ENCODE peak calls at places on chromosome 6, in four cellular contexts. C, F, D and W are unnamed samples.

GRCh38 chr6:136952714-136953260 is 30.7 kb downstream of the SLC35D3 start:
- DNase-seq in C (no peak), F (peak; percentile 48), D (no peak), W (no peak)

GRCh38 chr6:84551797-84552196 is 212.6 kb downstream of the TBX18 start:
- DNase-seq in C (no peak), F (no peak), D (no peak), W (no peak)

GRCh38 chr6:87791029-87791428 is 89.0 kb upstream of the AKIRIN2 start:
- DNase-seq in C (no peak), F (no peak), D (no peak), W (no peak)

GRCh38 chr6:15393605-15394004 is 147.7 kb downstream of the JARID2 start:
- DNase-seq in C (no peak), F (no peak), D (no peak), W (no peak)

GRCh38 chr6:22030730-22031619 is 265.9 kb downstream of the PRL start:
- DNase-seq in C (no peak), F (no peak), D (no peak), W (no peak)

GRCh38 chr6:163897669-163898068 is 483.2 kb downstream of the QKI start:
- DNase-seq in C (no peak), F (no peak), D (no peak), W (no peak)

GRCh38 chr6:110178626-110179405 is 654 bp downstream of the WASF1 start:
- DNase-seq in C (peak; percentile 42), F (peak; percentile 72), D (peak; percentile 59), W (peak; percentile 34)

GRCh38 chr6:139124887-139125672 is 9.8 kb upstream of the HECA start:
- DNase-seq in C (peak; percentile 70), F (peak; percentile 39), D (no peak), W (peak; percentile 59)

GRCh38 chr6:119720160-119720559 is 370.6 kb upstream of the MAN1A1 start:
- DNase-seq in C (peak; percentile 32), F (no peak), D (no peak), W (peak; percentile 13)

GRCh38 chr6:114764866-114765265 is 422.0 kb upstream of the HS3ST5 start:
- DNase-seq in C (no peak), F (no peak), D (no peak), W (no peak)

GRCh38 chr6:24043848-24044247 is 82.2 kb upstream of the NRSN1 start:
- DNase-seq in C (no peak), F (no peak), D (no peak), W (no peak)
- TF ChIP-seq JUND in C (no peak), F (no peak), D (no peak), W (no peak)

DNA sequence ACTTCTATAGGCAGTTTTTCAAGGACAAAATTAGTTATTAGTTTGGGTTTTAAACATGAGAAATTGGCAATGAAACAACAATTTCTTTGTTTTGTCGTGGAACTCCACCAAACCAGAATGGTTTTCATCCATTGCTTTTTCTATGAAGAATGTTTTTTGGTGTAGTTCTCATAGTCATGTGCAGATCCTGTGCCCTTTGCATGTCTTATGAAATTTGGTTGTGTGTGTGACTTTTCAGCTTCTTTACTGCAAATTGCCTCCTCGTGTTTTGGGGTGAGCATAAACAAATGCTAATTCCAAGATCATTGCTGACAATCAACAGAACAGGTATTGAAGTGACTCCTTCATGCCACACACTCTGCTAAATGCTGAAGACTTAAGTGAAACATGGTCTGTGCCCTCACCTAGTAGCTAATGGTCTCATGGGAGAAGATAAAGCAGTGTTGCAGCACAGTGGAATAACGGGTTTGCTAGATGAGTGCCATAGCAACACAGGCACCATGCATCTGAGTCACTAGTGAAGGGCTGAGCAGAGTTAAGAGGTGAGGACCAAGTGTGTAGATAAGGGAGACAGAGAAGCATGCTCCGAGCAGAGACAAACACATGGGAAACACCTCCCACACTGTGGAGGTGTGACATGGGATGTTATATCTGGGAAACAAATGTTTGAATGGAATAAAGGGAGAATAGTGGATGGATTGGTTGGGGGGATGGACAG is 120.0 kb downstream of the SLC16A10 start:
- DNase-seq in C (no peak), F (no peak), D (no peak), W (no peak)
- TF ChIP-seq JUND in C (no peak), F (no peak), D (no peak), W (no peak)

GRCh38 chr6:2162089-2162465 is 83.3 kb downstream of the GMDS start:
- DNase-seq in C (peak; percentile 32), F (no peak), D (no peak), W (no peak)

GRCh38 chr6:2157441-2158127 is 87.8 kb downstream of the GMDS start:
- DNase-seq in C (peak; percentile 48), F (no peak), D (no peak), W (no peak)

GRCh38 chr6:2155206-2155605 is 90.2 kb downstream of the GMDS start:
- DNase-seq in C (no peak), F (no peak), D (no peak), W (no peak)

GRCh38 chr6:2164481-2164880 is 80.9 kb downstream of the GMDS start:
- DNase-seq in C (no peak), F (no peak), D (no peak), W (no peak)

DNA sequence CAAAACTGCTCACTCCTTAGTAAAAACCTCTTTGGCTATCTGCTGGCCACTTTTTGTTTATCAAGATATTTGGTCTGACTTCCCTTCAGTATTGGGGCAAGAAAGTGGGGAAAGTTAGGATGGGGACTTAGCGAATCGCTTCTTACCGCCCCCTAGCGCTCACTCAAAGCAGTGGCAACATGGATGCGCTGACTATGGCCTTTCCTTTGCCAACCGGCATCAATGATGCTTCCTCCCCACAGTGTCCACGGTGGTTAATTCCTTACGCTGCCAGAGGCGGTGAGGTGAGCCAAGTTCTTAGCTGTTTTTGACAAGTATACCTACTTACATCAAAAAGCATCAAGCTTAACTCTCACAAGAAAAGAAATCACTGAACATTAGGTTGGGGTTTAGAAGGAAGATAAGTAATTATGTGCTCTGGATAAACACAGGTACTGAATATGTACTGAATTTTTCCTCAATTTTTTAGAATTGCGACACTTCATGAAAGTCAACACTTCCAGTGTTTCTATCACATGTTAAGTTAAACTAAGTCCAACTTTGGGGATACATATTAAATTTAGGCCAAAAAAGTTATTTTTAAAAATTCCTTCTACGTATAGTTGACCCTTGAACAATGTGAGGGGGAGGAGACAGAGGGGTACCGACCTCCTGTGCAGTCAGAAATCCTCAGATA is 86.7 kb downstream of the GMDS start:
- DNase-seq in C (peak; percentile 70), F (no peak), D (peak; percentile 78), W (peak; percentile 77)
- TF ChIP-seq JUND in C (no peak), F (no peak), D (no peak), W (peak; percentile 47)

GRCh38 chr6:131765081-131765852 is 42.6 kb upstream of the ENPP1 start:
- DNase-seq in C (no peak), F (no peak), D (no peak), W (no peak)
- TF ChIP-seq JUND in C (no peak), F (no peak), D (no peak), W (no peak)

GRCh38 chr6:1624071-1624847 is 14.5 kb downstream of the FOXC1 start:
- DNase-seq in C (no peak), F (no peak), D (peak; percentile 69), W (no peak)
- TF ChIP-seq JUND in C (no peak), F (no peak), D (no peak), W (no peak)

DNA sequence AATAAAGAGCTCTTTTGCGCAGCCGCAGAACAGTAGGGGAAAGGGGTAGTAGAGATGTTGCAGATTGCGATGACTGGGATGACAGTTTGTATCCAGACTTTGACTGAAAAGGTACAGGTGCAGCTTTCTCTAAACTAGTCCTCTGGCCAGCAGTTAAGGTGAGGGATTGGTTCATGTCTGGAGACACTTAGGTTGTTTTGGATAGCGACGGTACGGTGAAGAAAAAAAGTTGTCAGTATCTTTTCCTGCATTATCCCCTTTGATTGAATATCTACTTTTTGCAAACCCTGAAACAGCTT is 537 bp downstream of the PRR3 start:
- DNase-seq in C (peak; percentile 24), F (no peak), D (no peak), W (no peak)
- TF ChIP-seq JUND in C (no peak), F (no peak), D (no peak), W (no peak)